ENCODE peak calls at places on chromosome 17, in five cellular contexts. One of them, this sample, is unnamed.

GRCh38 chr17:68805609-68806008 is 149.6 kb downstream of the ABCA8 start:
- DNase-seq in bronchial epithelial cell: no peak
- DNase-seq in A549: no peak
- DNase-seq in GM20000: no peak
- DNase-seq in cardiac fibroblast: no peak
- DNase-seq in this sample: no peak

GRCh38 chr17:36183001-36183810 is 6.8 kb upstream of the TBC1D3B start:
- DNase-seq in bronchial epithelial cell: peak
- DNase-seq in A549: peak
- DNase-seq in GM20000: peak
- DNase-seq in cardiac fibroblast: peak
- DNase-seq in this sample: no peak

GRCh38 chr17:42436401-42436800 is 13.3 kb upstream of the CAVIN1 start:
- DNase-seq in bronchial epithelial cell: peak
- DNase-seq in A549: no peak
- DNase-seq in GM20000: no peak
- DNase-seq in cardiac fibroblast: peak
- DNase-seq in this sample: no peak

GRCh38 chr17:62860962-62861873 is 53.1 kb upstream of the MARCHF10 start:
- DNase-seq in bronchial epithelial cell: peak
- DNase-seq in A549: no peak
- DNase-seq in GM20000: no peak
- DNase-seq in cardiac fibroblast: peak
- DNase-seq in this sample: no peak

GRCh38 chr17:47276868-47277267 is 23.2 kb downstream of the ITGB3 start:
- DNase-seq in bronchial epithelial cell: peak
- DNase-seq in A549: no peak
- DNase-seq in GM20000: no peak
- DNase-seq in cardiac fibroblast: peak
- DNase-seq in this sample: no peak

GRCh38 chr17:75601057-75601987 is 13.7 kb downstream of the MYO15B start:
- DNase-seq in bronchial epithelial cell: peak
- DNase-seq in A549: peak
- DNase-seq in GM20000: peak
- DNase-seq in cardiac fibroblast: peak
- DNase-seq in this sample: no peak

GRCh38 chr17:76957600-76958464 is 89.6 kb downstream of the MGAT5B start:
- DNase-seq in bronchial epithelial cell: no peak
- DNase-seq in A549: no peak
- DNase-seq in GM20000: no peak
- DNase-seq in cardiac fibroblast: no peak
- DNase-seq in this sample: no peak

GRCh38 chr17:3914319-3914685 is 2.0 kb downstream of the P2RX1 start:
- DNase-seq in bronchial epithelial cell: no peak
- DNase-seq in A549: no peak
- DNase-seq in GM20000: peak
- DNase-seq in cardiac fibroblast: no peak
- DNase-seq in this sample: no peak

GRCh38 chr17:50055055-50055425 is 870 bp upstream of the ITGA3 start:
- DNase-seq in bronchial epithelial cell: peak
- DNase-seq in A549: no peak
- DNase-seq in GM20000: no peak
- DNase-seq in cardiac fibroblast: no peak
- DNase-seq in this sample: no peak

GRCh38 chr17:77451894-77452852 is 311.4 kb downstream of the SEC14L1 start:
- DNase-seq in bronchial epithelial cell: peak
- DNase-seq in A549: no peak
- DNase-seq in GM20000: no peak
- DNase-seq in cardiac fibroblast: peak
- DNase-seq in this sample: no peak

GRCh38 chr17:29368926-29369325 is 21.2 kb upstream of the TAOK1 start:
- DNase-seq in bronchial epithelial cell: no peak
- DNase-seq in A549: no peak
- DNase-seq in GM20000: no peak
- DNase-seq in cardiac fibroblast: peak
- DNase-seq in this sample: no peak

GRCh38 chr17:66135219-66135618 is 56.7 kb downstream of the CEP112 start:
- DNase-seq in bronchial epithelial cell: no peak
- DNase-seq in A549: no peak
- DNase-seq in GM20000: no peak
- DNase-seq in cardiac fibroblast: no peak
- DNase-seq in this sample: no peak

GRCh38 chr17:2192367-2193028 is 111.1 kb downstream of the SMG6 start:
- DNase-seq in bronchial epithelial cell: peak
- DNase-seq in A549: peak
- DNase-seq in GM20000: peak
- DNase-seq in cardiac fibroblast: peak
- DNase-seq in this sample: no peak

GRCh38 chr17:78617371-78618061 is 40.3 kb upstream of the DNAH17 start:
- DNase-seq in bronchial epithelial cell: no peak
- DNase-seq in A549: no peak
- DNase-seq in GM20000: no peak
- DNase-seq in cardiac fibroblast: no peak
- DNase-seq in this sample: no peak

GRCh38 chr17:38877130-38877851 is 7.4 kb downstream of the LASP1 start:
- DNase-seq in bronchial epithelial cell: no peak
- DNase-seq in A549: no peak
- DNase-seq in GM20000: no peak
- DNase-seq in cardiac fibroblast: no peak
- DNase-seq in this sample: no peak

GRCh38 chr17:19671433-19671832 is 22.9 kb downstream of the ALDH3A2 start:
- DNase-seq in bronchial epithelial cell: no peak
- DNase-seq in A549: no peak
- DNase-seq in GM20000: no peak
- DNase-seq in cardiac fibroblast: peak
- DNase-seq in this sample: no peak

GRCh38 chr17:71023631-71024030 is 854.3 kb downstream of the KCNJ2 start:
- DNase-seq in bronchial epithelial cell: no peak
- DNase-seq in A549: no peak
- DNase-seq in GM20000: no peak
- DNase-seq in cardiac fibroblast: peak
- DNase-seq in this sample: no peak

GRCh38 chr17:74045608-74046007 is 157.9 kb upstream of the RPL38 start:
- DNase-seq in bronchial epithelial cell: no peak
- DNase-seq in A549: no peak
- DNase-seq in GM20000: no peak
- DNase-seq in cardiac fibroblast: no peak
- DNase-seq in this sample: no peak

GRCh38 chr17:36149296-36149820 is 27.1 kb downstream of the TBC1D3B start:
- DNase-seq in bronchial epithelial cell: no peak
- DNase-seq in A549: no peak
- DNase-seq in GM20000: no peak
- DNase-seq in cardiac fibroblast: peak
- DNase-seq in this sample: no peak

GRCh38 chr17:57565119-57565635 is 179.9 kb downstream of the CCDC182 start:
- DNase-seq in bronchial epithelial cell: no peak
- DNase-seq in A549: no peak
- DNase-seq in GM20000: no peak
- DNase-seq in cardiac fibroblast: no peak
- DNase-seq in this sample: no peak

GRCh38 chr17:43517615-43518386 is 28.3 kb downstream of the ETV4 start:
- DNase-seq in bronchial epithelial cell: peak
- DNase-seq in A549: no peak
- DNase-seq in GM20000: peak
- DNase-seq in cardiac fibroblast: peak
- DNase-seq in this sample: no peak

GRCh38 chr17:1580979-1581676 is 18.5 kb upstream of the PITPNA start:
- DNase-seq in bronchial epithelial cell: no peak
- DNase-seq in A549: no peak
- DNase-seq in GM20000: no peak
- DNase-seq in cardiac fibroblast: no peak
- DNase-seq in this sample: no peak

GRCh38 chr17:8865385-8865784 is 2.1 kb downstream of the PIK3R6 start:
- DNase-seq in bronchial epithelial cell: no peak
- DNase-seq in A549: no peak
- DNase-seq in GM20000: no peak
- DNase-seq in cardiac fibroblast: no peak
- DNase-seq in this sample: no peak

GRCh38 chr17:28717578-28718316 is at the start of gene RAB34:
- DNase-seq in bronchial epithelial cell: peak
- DNase-seq in A549: peak
- DNase-seq in GM20000: peak
- DNase-seq in cardiac fibroblast: peak
- DNase-seq in this sample: no peak

GRCh38 chr17:68461589-68461988 is 4.3 kb upstream of the WIPI1 start:
- DNase-seq in bronchial epithelial cell: no peak
- DNase-seq in A549: no peak
- DNase-seq in GM20000: no peak
- DNase-seq in cardiac fibroblast: no peak
- DNase-seq in this sample: no peak

GRCh38 chr17:82931696-82932060 is 91.9 kb upstream of the ZNF750 start:
- DNase-seq in bronchial epithelial cell: peak
- DNase-seq in A549: no peak
- DNase-seq in GM20000: no peak
- DNase-seq in cardiac fibroblast: peak
- DNase-seq in this sample: peak

GRCh38 chr17:42284020-42284369 is 4.3 kb upstream of the STAT5A start:
- DNase-seq in bronchial epithelial cell: no peak
- DNase-seq in A549: no peak
- DNase-seq in GM20000: no peak
- DNase-seq in cardiac fibroblast: no peak
- DNase-seq in this sample: no peak

GRCh38 chr17:49565948-49566491 is 9.7 kb upstream of the NXPH3 start:
- DNase-seq in bronchial epithelial cell: peak
- DNase-seq in A549: no peak
- DNase-seq in GM20000: no peak
- DNase-seq in cardiac fibroblast: peak
- DNase-seq in this sample: peak

GRCh38 chr17:79220201-79220714 is 145.6 kb downstream of the ENGASE start:
- DNase-seq in bronchial epithelial cell: no peak
- DNase-seq in A549: no peak
- DNase-seq in GM20000: no peak
- DNase-seq in cardiac fibroblast: no peak
- DNase-seq in this sample: no peak

GRCh38 chr17:64017381-64017980 is 3.0 kb downstream of the ICAM2 start:
- DNase-seq in bronchial epithelial cell: no peak
- DNase-seq in A549: no peak
- DNase-seq in GM20000: no peak
- DNase-seq in cardiac fibroblast: no peak
- DNase-seq in this sample: no peak
- TF ChIP-seq CTCF in bronchial epithelial cell: no peak
- TF ChIP-seq CTCF in A549: no peak
- TF ChIP-seq CTCF in GM20000: no peak
- TF ChIP-seq CTCF in cardiac fibroblast: peak
- TF ChIP-seq CTCF in this sample: no peak

GRCh38 chr17:80264793-80265075 is 4.1 kb downstream of the RNF213 start:
- DNase-seq in bronchial epithelial cell: no peak
- DNase-seq in A549: no peak
- DNase-seq in GM20000: no peak
- DNase-seq in cardiac fibroblast: no peak
- DNase-seq in this sample: no peak

GRCh38 chr17:80262775-80263244 is 2.2 kb downstream of the RNF213 start:
- DNase-seq in bronchial epithelial cell: no peak
- DNase-seq in A549: no peak
- DNase-seq in GM20000: no peak
- DNase-seq in cardiac fibroblast: no peak
- DNase-seq in this sample: no peak

GRCh38 chr17:80264048-80264792 is 3.6 kb downstream of the RNF213 start:
- DNase-seq in bronchial epithelial cell: no peak
- DNase-seq in A549: no peak
- DNase-seq in GM20000: no peak
- DNase-seq in cardiac fibroblast: no peak
- DNase-seq in this sample: no peak

GRCh38 chr17:80262291-80262690 is 1.6 kb downstream of the RNF213 start:
- DNase-seq in bronchial epithelial cell: no peak
- DNase-seq in A549: no peak
- DNase-seq in GM20000: no peak
- DNase-seq in cardiac fibroblast: no peak
- DNase-seq in this sample: no peak

DNA sequence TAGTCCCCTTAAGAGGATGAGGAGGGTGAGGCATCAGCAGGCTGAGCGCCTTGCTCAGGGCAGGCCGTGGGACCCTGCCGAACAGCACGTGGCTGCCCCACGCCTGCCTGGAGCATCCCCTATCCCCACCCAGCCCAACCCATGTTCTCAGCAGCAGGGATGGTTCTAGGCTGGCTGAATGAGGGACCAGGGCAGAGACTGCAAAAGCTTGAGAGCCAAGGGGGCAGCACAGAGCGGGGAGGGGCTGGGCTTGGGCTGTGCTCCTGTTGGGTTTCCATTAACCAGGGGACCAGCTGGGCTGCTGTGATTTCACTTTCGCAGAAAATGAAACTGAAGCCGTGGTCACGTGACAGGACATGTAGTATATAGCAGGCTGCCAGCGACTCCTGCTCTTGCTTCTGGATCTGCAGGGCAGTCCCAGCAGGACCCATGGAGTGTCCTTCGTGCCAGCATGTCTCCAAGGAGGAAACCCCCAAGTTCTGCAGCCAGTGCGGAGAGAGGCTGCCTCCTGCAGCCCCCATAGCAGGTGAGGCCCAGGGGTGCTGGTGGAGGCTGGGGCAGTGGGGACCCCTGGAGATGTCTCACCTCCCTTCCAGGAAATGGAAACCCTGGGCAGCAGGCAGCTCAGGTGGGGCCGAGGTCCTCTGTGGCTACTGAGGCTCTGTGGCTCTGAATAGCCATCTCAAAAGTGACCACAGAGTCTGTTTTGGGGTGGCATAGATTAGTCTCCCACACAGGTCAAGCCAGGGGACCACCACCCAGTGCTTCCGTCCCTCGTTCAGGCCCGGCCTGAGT is 2.8 kb downstream of the RNF213 start:
- DNase-seq in bronchial epithelial cell: peak
- DNase-seq in A549: peak
- DNase-seq in GM20000: peak
- DNase-seq in cardiac fibroblast: peak
- DNase-seq in this sample: peak
- TF ChIP-seq CTCF in bronchial epithelial cell: no peak
- TF ChIP-seq CTCF in A549: no peak
- TF ChIP-seq CTCF in GM20000: peak
- TF ChIP-seq CTCF in cardiac fibroblast: no peak
- TF ChIP-seq CTCF in this sample: no peak

GRCh38 chr17:14204084-14204483 is 32.6 kb downstream of the CDRT15 start:
- DNase-seq in bronchial epithelial cell: no peak
- DNase-seq in A549: no peak
- DNase-seq in GM20000: no peak
- DNase-seq in cardiac fibroblast: no peak
- DNase-seq in this sample: no peak

GRCh38 chr17:14204546-14204945 is 32.1 kb downstream of the CDRT15 start:
- DNase-seq in bronchial epithelial cell: no peak
- DNase-seq in A549: no peak
- DNase-seq in GM20000: no peak
- DNase-seq in cardiac fibroblast: no peak
- DNase-seq in this sample: no peak

GRCh38 chr17:14202388-14203166 is 34.1 kb downstream of the CDRT15 start:
- DNase-seq in bronchial epithelial cell: no peak
- DNase-seq in A549: no peak
- DNase-seq in GM20000: no peak
- DNase-seq in cardiac fibroblast: no peak
- DNase-seq in this sample: no peak

GRCh38 chr17:14201595-14201994 is 35.1 kb downstream of the CDRT15 start:
- DNase-seq in bronchial epithelial cell: no peak
- DNase-seq in A549: no peak
- DNase-seq in GM20000: no peak
- DNase-seq in cardiac fibroblast: no peak
- DNase-seq in this sample: no peak

GRCh38 chr17:14203392-14203791 is 33.3 kb downstream of the CDRT15 start:
- DNase-seq in bronchial epithelial cell: no peak
- DNase-seq in A549: no peak
- DNase-seq in GM20000: no peak
- DNase-seq in cardiac fibroblast: peak
- DNase-seq in this sample: no peak
- TF ChIP-seq CTCF in bronchial epithelial cell: peak
- TF ChIP-seq CTCF in A549: peak
- TF ChIP-seq CTCF in GM20000: no peak
- TF ChIP-seq CTCF in cardiac fibroblast: peak
- TF ChIP-seq CTCF in this sample: no peak

GRCh38 chr17:31136319-31136718 is 41.5 kb downstream of the NF1 start:
- DNase-seq in bronchial epithelial cell: peak
- DNase-seq in A549: no peak
- DNase-seq in GM20000: no peak
- DNase-seq in cardiac fibroblast: no peak
- DNase-seq in this sample: no peak
- TF ChIP-seq CTCF in bronchial epithelial cell: no peak
- TF ChIP-seq CTCF in A549: no peak
- TF ChIP-seq CTCF in GM20000: no peak
- TF ChIP-seq CTCF in cardiac fibroblast: no peak
- TF ChIP-seq CTCF in this sample: no peak

This sample was measured in omental fat pad.